ENCODE peak calls at places on chromosomes 4 and X, in ten cellular contexts. N is Peyer's patch, G is A549, C is GM23338, R is pancreas, K is ovary, Q is right lobe of liver, A is fibroblast of lung, M is uterus, Z is mammary epithelial cell. X is an unnamed sample. For H3K4me1, the result is how much of the 10 kb centered on the place peaks cover.

GRCh38 chr4:177222776-177223175 is 86.9 kb upstream of the NEIL3 start:
- DNase-seq in Z (no peak), M (no peak), G (no peak), C (no peak), A (no peak), N (no peak), Q (no peak), K (no peak), R (no peak), X (no peak)

GRCh38 chr4:139540637-139541036 is 15.4 kb downstream of the SETD7 start:
- DNase-seq in G (no peak), C (no peak), K (no peak), A (no peak), N (no peak), Q (no peak), Z (no peak), R (no peak), M (no peak), X (no peak)

GRCh38 chr4:114136067-114136466 is 156.6 kb upstream of the ARSJ start:
- DNase-seq in N (no peak), A (peak), M (no peak), Q (no peak), Z (peak), G (no peak), R (no peak), K (no peak), C (no peak), X (peak)

GRCh38 chr4:172819353-172819752 is 349.3 kb upstream of the GALNT7 start:
- DNase-seq in Z (no peak), K (no peak), G (no peak), A (no peak), R (no peak), M (no peak), Q (no peak), C (no peak), N (no peak), X (no peak)

GRCh38 chr4:103307479-103308042 is 109.4 kb upstream of the CENPE start:
- DNase-seq in Q (no peak), R (no peak), M (no peak), Z (no peak), K (no peak), G (no peak), A (no peak), C (no peak), N (no peak), X (no peak)

GRCh38 chr4:179447308-179447707 is 2005.1 kb upstream of the AGA start:
- DNase-seq in A (peak), C (peak), Z (no peak), G (no peak), Q (no peak), M (no peak), R (no peak), N (no peak), K (no peak), X (no peak)

GRCh38 chr4:8854866-8855265 is 16.8 kb downstream of the HMX1 start:
- DNase-seq in M (no peak), R (no peak), Q (no peak), N (no peak), A (no peak), G (no peak), Z (no peak), K (no peak), C (no peak), X (no peak)

GRCh38 chr4:24589448-24589847 is 5.1 kb upstream of the DHX15 start:
- DNase-seq in R (no peak), G (no peak), Z (no peak), C (no peak), M (no peak), A (no peak), K (no peak), N (no peak), Q (no peak), X (no peak)

GRCh38 chrX:139213241-139213709 is 317.3 kb upstream of the F9 start:
- DNase-seq in N (no peak), C (no peak), Q (no peak), K (no peak), R (no peak), M (no peak), G (no peak), A (no peak), Z (no peak), X (no peak)

GRCh38 chr4:11635336-11635735 is 206.6 kb upstream of the HS3ST1 start:
- DNase-seq in M (no peak), N (no peak), Z (peak), R (no peak), A (peak), G (no peak), C (no peak), Q (no peak), K (no peak), X (peak)

GRCh38 chr4:108042927-108043326 is 53.2 kb downstream of the HADH start:
- DNase-seq in Q (no peak), R (no peak), N (no peak), K (no peak), Z (no peak), G (no peak), M (no peak), C (no peak), A (no peak), X (no peak)

GRCh38 chrX:37662181-37662580 is 23.4 kb upstream of the XK start:
- DNase-seq in A (no peak), N (no peak), C (no peak), M (no peak), Z (no peak), Q (no peak), G (no peak), R (no peak), K (no peak), X (no peak)

GRCh38 chrX:53594354-53594753 is 92.2 kb downstream of the HUWE1 start:
- DNase-seq in R (no peak), C (no peak), G (no peak), K (no peak), A (peak), Q (no peak), N (no peak), Z (no peak), M (no peak), X (no peak)

GRCh38 chr4:3074846-3075651 is 568 bp downstream of the HTT start:
- DNase-seq in K (peak), Z (peak), C (peak), A (peak), Q (peak), R (peak), G (peak), M (peak), N (peak), X (peak)

GRCh38 chrX:153214934-153215333 is 35.9 kb downstream of the MAGEA1 start:
- DNase-seq in A (no peak), Z (no peak), G (no peak), N (no peak), Q (no peak), C (no peak), R (no peak), M (no peak), K (no peak), X (no peak)

GRCh38 chr4:156829194-156829593 is 142.4 kb downstream of the PDGFC start:
- DNase-seq in G (no peak), M (peak), Q (peak), C (no peak), R (no peak), Z (peak), K (peak), N (no peak), A (peak), X (no peak)

GRCh38 chrX:19709812-19710518 is 177.4 kb downstream of the SH3KBP1 start:
- DNase-seq in C (no peak), Q (no peak), Z (peak), M (no peak), A (peak), R (no peak), G (peak), N (no peak), K (no peak), X (peak)

GRCh38 chr4:102736636-102737549 is 23.9 kb downstream of the MANBA start:
- DNase-seq in G (no peak), M (no peak), A (no peak), Z (no peak), K (no peak), Q (no peak), N (no peak), C (peak), R (no peak), X (peak)

GRCh38 chrX:140712413-140713173 is 3.0 kb downstream of the LINC00632 start:
- DNase-seq in K (peak), N (no peak), Q (peak), A (peak), Z (no peak), M (no peak), G (peak), R (peak), C (peak), X (no peak)

GRCh38 chrX:17854069-17854468 is 7.0 kb downstream of the RAI2 start:
- DNase-seq in G (no peak), C (no peak), Z (no peak), M (no peak), R (no peak), N (no peak), A (no peak), Q (no peak), K (no peak), X (no peak)

GRCh38 chrX:102672876-102673275 is 21.6 kb downstream of the GPRASP1 start:
- DNase-seq in K (no peak), C (no peak), N (no peak), A (peak), G (no peak), Q (no peak), M (no peak), R (no peak), Z (no peak), X (no peak)

GRCh38 chr4:3083732-3084131 is 9.3 kb downstream of the HTT start:
- DNase-seq in M (no peak), R (no peak), K (no peak), A (no peak), Q (no peak), C (no peak), G (no peak), Z (no peak), N (no peak), X (no peak)

GRCh38 chr4:72430050-72430449 is 139.0 kb downstream of the ADAMTS3 start:
- DNase-seq in K (no peak), C (no peak), N (no peak), Z (no peak), G (no peak), Q (no peak), R (no peak), A (peak), M (no peak), X (no peak)

GRCh38 chr4:7519638-7520373 is 85.1 kb upstream of the PSAPL1 start:
- DNase-seq in M (no peak), N (no peak), K (no peak), G (no peak), A (no peak), C (no peak), Q (no peak), R (no peak), Z (no peak), X (no peak)

GRCh38 chr4:175770555-175770954 is 41.5 kb downstream of the GPM6A start:
- DNase-seq in A (no peak), N (no peak), M (no peak), R (no peak), C (no peak), K (no peak), G (no peak), Q (no peak), Z (no peak), X (no peak)

GRCh38 chr4:85600501-85600900 is 125.6 kb downstream of the ARHGAP24 start:
- DNase-seq in N (no peak), C (no peak), M (no peak), R (no peak), K (no peak), G (no peak), Z (no peak), A (no peak), Q (no peak), X (no peak)

GRCh38 chr4:184684491-184685189 is 35.1 kb downstream of the PRIMPOL start:
- DNase-seq in G (no peak), K (no peak), M (no peak), N (no peak), R (no peak), A (no peak), Q (no peak), Z (peak), C (no peak), X (no peak)

GRCh38 chr4:150501019-150501727 is 80.8 kb upstream of the MAB21L2 start:
- DNase-seq in Z (peak), N (no peak), K (no peak), M (no peak), Q (no peak), G (peak), A (peak), R (no peak), C (no peak), X (peak)

GRCh38 chr4:26406346-26406975 is 83.8 kb downstream of the CCKAR start:
- DNase-seq in Z (peak), G (no peak), A (peak), K (no peak), M (no peak), C (peak), Q (no peak), N (no peak), R (no peak), X (peak)

GRCh38 chr4:26400140-26400539 is 79.3 kb downstream of the RBPJ start:
- DNase-seq in C (no peak), A (no peak), R (no peak), Q (no peak), N (no peak), K (no peak), Z (no peak), M (no peak), G (no peak), X (no peak)

GRCh38 chr4:26407466-26407865 is 82.8 kb downstream of the CCKAR start:
- DNase-seq in G (no peak), C (peak), K (no peak), N (no peak), A (no peak), R (no peak), Z (no peak), M (no peak), Q (no peak), X (no peak)

GRCh38 chr4:26402458-26402857 is 81.6 kb downstream of the RBPJ start:
- DNase-seq in M (no peak), Z (no peak), N (no peak), K (no peak), C (no peak), Q (no peak), A (no peak), G (no peak), R (no peak), X (no peak)

DNA sequence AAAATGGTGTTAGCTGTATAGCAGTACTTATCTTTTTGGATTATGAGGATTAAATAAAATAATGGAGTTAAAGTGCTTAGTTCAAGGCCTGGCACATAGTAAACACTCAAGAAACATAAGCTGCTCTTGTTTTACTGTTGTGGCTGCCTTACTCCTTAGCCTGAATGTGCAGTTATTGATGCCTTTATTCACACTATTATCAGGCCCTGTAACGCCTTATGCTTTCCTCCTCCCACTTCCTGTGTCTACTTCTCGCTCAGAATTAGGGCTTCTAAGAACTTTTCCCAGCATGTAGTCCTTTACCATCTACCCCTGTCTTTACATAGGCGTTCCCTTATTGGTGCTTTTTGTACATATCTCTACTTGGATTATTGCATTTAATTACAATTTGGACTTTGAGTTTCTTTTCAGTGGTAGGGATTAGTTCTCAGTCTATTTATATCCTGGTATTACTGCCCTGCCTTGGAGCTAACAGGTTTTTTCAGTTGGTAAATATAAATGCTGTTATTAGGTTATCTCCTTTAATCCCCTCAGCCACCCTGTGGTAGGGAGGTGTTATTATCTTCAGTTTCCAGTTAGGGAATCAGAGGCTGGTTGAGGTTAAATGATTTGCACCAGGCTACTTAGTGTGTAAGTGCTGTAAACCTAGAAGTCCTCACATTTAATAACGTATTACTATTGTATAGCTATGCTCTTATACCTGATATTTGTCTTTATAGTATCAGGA is 83.9 kb downstream of the RBPJ start:
- DNase-seq in Q (no peak), C (no peak), K (no peak), Z (no peak), N (no peak), A (no peak), G (no peak), R (no peak), M (no peak), X (no peak)
- TF ChIP-seq CTCF in Q (no peak), C (no peak), K (no peak), Z (no peak), N (peak), A (no peak), G (no peak), R (no peak), M (no peak), X (no peak)

DNA sequence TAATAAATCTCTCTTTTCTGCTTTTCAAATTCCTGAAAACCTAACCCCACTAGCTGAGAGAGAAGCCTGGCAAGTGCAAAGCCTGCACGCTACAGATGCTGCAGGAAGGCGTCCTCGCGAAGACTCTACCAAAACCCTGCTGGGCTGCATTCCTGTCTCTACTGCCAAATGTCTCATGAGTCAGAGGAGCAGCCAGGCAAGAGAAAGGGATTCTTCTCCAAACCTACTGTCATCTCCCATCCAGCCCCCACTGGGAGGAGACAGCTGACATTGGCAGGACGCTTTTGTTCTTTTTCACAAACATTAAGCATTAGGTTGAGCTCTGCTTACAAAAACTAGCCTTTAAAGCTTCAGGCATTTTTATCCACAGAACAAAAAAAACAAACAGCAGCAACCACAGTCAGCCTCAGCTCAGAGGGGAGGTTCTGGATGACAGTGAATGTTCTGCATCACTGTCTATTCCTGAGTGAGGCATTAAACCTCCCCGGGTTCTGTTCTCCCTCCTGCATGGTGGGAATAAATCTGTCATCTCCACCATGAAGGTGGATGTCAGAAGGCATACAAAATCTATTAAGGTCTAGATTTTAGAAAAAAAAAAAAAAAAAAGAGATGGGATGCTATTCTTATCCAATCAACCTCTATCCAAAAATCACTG is 17.9 kb downstream of the CRMP1 start:
- DNase-seq in K (no peak), C (peak), R (no peak), A (peak), N (no peak), M (peak), G (no peak), Q (no peak), Z (peak), X (peak)
- H3K27ac ChIP-seq in K (no peak), C (no peak), R (no peak), A (no peak), N (no peak), M (no peak), G (no peak), Q (no peak), Z (no peak), X (no peak)

GRCh38 chr4:1042352-1043025 is 31.1 kb downstream of the FGFRL1 start:
- DNase-seq in N (no peak), A (no peak), G (no peak), Z (no peak), R (no peak), K (peak), Q (no peak), C (no peak), M (no peak), X (no peak)

GRCh38 chr4:1043162-1043561 is 31.7 kb downstream of the FGFRL1 start:
- DNase-seq in R (no peak), K (no peak), M (no peak), Q (no peak), N (no peak), Z (no peak), A (no peak), G (no peak), C (no peak), X (no peak)

GRCh38 chr4:1041147-1041935 is 29.9 kb downstream of the FGFRL1 start:
- DNase-seq in Q (no peak), A (peak), G (no peak), Z (no peak), K (no peak), M (no peak), C (no peak), R (no peak), N (no peak), X (peak)

GRCh38 chr4:1040344-1041146 is 29.1 kb downstream of the FGFRL1 start:
- DNase-seq in Q (no peak), A (no peak), R (no peak), C (no peak), N (no peak), K (no peak), M (no peak), Z (no peak), G (no peak), X (no peak)

GRCh38 chr4:1041936-1042330 is 30.5 kb downstream of the FGFRL1 start:
- DNase-seq in Z (no peak), K (no peak), M (no peak), G (no peak), A (no peak), N (no peak), R (no peak), C (no peak), Q (no peak), X (no peak)
- H3K4me1 ChIP-seq in Z (under half), K (under half), M (under half), G (half or more), A (under half), N (under half), R (under half), C (under half), Q (under half), X (under half)

DNA sequence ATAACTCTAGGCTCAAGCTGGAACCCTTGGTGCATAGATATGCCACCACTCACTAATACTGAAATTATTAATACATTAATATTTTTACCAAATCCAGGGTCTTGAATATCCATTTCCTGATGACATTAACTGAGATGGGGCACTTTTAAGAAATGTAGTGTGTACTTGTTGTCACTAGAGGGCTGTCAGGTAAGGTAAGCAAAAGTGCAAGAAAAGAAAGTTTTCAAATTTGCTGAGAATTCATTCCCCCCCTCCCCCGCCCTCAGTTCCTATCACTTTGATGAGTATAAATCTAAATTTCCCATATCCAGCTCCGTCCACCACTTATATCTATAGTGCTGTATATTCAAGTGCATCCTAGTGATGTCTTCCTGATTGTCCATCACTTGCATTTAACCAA is 20.5 kb upstream of the WDR44 start:
- DNase-seq in K (no peak), G (no peak), Q (no peak), N (no peak), C (peak), M (no peak), R (no peak), A (no peak), Z (no peak), X (no peak)
- TF ChIP-seq CTCF in K (no peak), G (peak), Q (peak), N (peak), C (no peak), M (no peak), R (no peak), A (peak), Z (peak), X (peak)

GRCh38 chr4:182189107-182189878 is 53.9 kb upstream of the TENM3 start:
- DNase-seq in N (no peak), C (no peak), K (no peak), A (peak), R (no peak), Q (no peak), M (peak), Z (peak), G (no peak), X (peak)

GRCh38 chr4:182192511-182193181 is 50.6 kb upstream of the TENM3 start:
- DNase-seq in Q (no peak), M (no peak), Z (peak), K (no peak), A (peak), N (no peak), R (no peak), C (no peak), G (no peak), X (peak)

GRCh38 chr4:182190306-182190705 is 52.9 kb upstream of the TENM3 start:
- DNase-seq in A (peak), Z (no peak), G (no peak), Q (no peak), K (no peak), R (no peak), C (no peak), N (no peak), M (no peak), X (no peak)

GRCh38 chr4:182194115-182194834 is 48.9 kb upstream of the TENM3 start:
- DNase-seq in G (no peak), Z (no peak), A (peak), N (no peak), K (no peak), C (no peak), M (no peak), R (no peak), Q (no peak), X (no peak)

DNA sequence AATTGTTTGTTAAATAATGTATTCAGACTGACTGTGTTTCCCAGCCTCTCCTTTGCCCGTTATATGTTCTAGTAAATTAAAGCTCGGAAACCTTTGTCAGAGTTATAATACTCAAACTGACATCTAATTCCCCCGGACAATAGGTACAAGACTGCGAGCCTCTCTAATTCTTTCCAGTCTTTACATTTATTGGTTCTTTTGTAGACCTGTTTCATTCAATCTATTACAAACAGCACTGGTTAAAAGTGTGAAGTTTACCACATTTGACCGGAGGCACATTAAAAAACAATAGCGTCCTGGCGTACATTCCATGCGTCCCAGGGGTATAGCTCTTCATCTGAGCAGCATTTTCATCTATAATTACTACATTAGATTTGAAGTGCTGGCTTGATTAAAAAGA is 49.9 kb upstream of the TENM3 start:
- DNase-seq in M (no peak), N (no peak), Q (no peak), K (no peak), C (no peak), A (no peak), G (no peak), Z (no peak), R (no peak), X (no peak)
- H3K27ac ChIP-seq in M (no peak), N (no peak), Q (no peak), K (no peak), C (no peak), A (no peak), G (no peak), Z (no peak), R (no peak), X (no peak)

X was measured in foreskin keratinocyte.